ENCODE peak calls at places on chromosomes 3 and 15, in ten cellular contexts. A, R, G, N, S, B, O, T, L and Q are unnamed samples.

GRCh38 chr3:41660510-41660909 is 301.4 kb downstream of the ULK4 start:
- DNase-seq in T (no peak), G (no peak), A (no peak), S (no peak), L (no peak), B (no peak), N (no peak), R (no peak), O (no peak), Q (no peak)

GRCh38 chr3:108345492-108346205 is 49.3 kb downstream of the HHLA2 start:
- DNase-seq in S (peak), A (no peak), L (no peak), R (no peak), N (no peak), B (peak), O (no peak), T (no peak), G (no peak), Q (no peak)

GRCh38 chr3:33577588-33577987 is 137.4 kb upstream of the UBP1 start:
- DNase-seq in A (no peak), G (no peak), L (no peak), T (no peak), B (no peak), S (no peak), O (no peak), N (no peak), R (no peak), Q (no peak)

GRCh38 chr15:63503739-63504246 is 600 bp upstream of the USP3 start:
- DNase-seq in G (peak), L (peak), T (peak), B (peak), O (peak), R (no peak), A (no peak), S (peak), N (peak), Q (peak)

GRCh38 chr15:51093865-51094605 is 671 bp downstream of the TNFAIP8L3 start:
- DNase-seq in G (peak), O (no peak), A (peak), R (no peak), B (no peak), N (no peak), S (no peak), L (no peak), T (no peak), Q (peak)

GRCh38 chr15:33955945-33956344 is 12.4 kb upstream of the CHRM5 start:
- DNase-seq in O (no peak), G (no peak), T (no peak), A (no peak), R (no peak), S (no peak), L (no peak), N (no peak), B (no peak), Q (peak)

GRCh38 chr3:105729662-105730061 is 139.2 kb downstream of the CBLB start:
- DNase-seq in O (no peak), A (no peak), N (no peak), T (no peak), G (no peak), R (no peak), B (no peak), S (no peak), L (no peak), Q (no peak)

GRCh38 chr3:110027446-110027845 is 690.1 kb upstream of the DPPA4 start:
- DNase-seq in O (no peak), S (peak), B (no peak), R (no peak), T (no peak), N (no peak), L (no peak), G (no peak), A (no peak), Q (no peak)

GRCh38 chr3:150410311-150411105 is 2.4 kb downstream of the TSC22D2 start:
- DNase-seq in G (peak), T (peak), N (no peak), O (peak), L (no peak), S (no peak), A (no peak), R (no peak), B (peak), Q (peak)

GRCh38 chr3:100150583-100150982 is 36.3 kb upstream of the FILIP1L start:
- DNase-seq in B (no peak), R (no peak), A (no peak), G (no peak), O (no peak), T (no peak), S (no peak), N (no peak), L (no peak), Q (no peak)

GRCh38 chr3:42979044-42979962 is at the start of gene GASK1A:
- DNase-seq in L (no peak), R (no peak), G (peak), A (peak), B (peak), N (peak), T (peak), O (peak), S (no peak), Q (no peak)